ENCODE peak calls at places on chromosomes 7 and 10, in eight cellular contexts. E, M, K, V, T, O, P and C are unnamed samples.

GRCh38 chr7:50366311-50366710 is 61.8 kb downstream of the IKZF1 start:
- DNase-seq in V (no peak), E (no peak), P (no peak), T (no peak), M (no peak), K (no peak), O (no peak), C (no peak)

GRCh38 chr10:84783386-84783785 is 455.0 kb downstream of the CCSER2 start:
- DNase-seq in P (no peak), M (no peak), K (no peak), E (peak; percentile 33), T (no peak), O (peak; percentile 29), V (no peak), C (peak; percentile 13)

GRCh38 chr7:32588657-32589056 is 93.4 kb downstream of the AVL9 start:
- DNase-seq in K (no peak), M (no peak), T (no peak), E (peak; percentile 95), P (no peak), V (no peak), O (peak; percentile 56), C (peak; percentile 73)

GRCh38 chr7:106419455-106420182 is 134.8 kb upstream of the NAMPT start:
- DNase-seq in M (no peak), V (no peak), P (no peak), K (no peak), E (no peak), T (no peak), O (no peak), C (no peak)

GRCh38 chr7:105776068-105776790 is 100.2 kb downstream of the ATXN7L1 start:
- DNase-seq in V (no peak), O (no peak), E (peak; percentile 89), P (peak; percentile 50), M (no peak), T (no peak), K (peak; percentile 75), C (peak; percentile 100)

GRCh38 chr10:63267414-63268138 is 134.4 kb downstream of the NRBF2 start:
- DNase-seq in K (no peak), V (no peak), P (no peak), O (no peak), E (peak; percentile 73), T (no peak), M (no peak), C (peak; percentile 65)

GRCh38 chr7:50304158-50304910 is at the start of gene IKZF1:
- DNase-seq in E (no peak), M (no peak), T (peak; percentile 70), P (no peak), V (no peak), K (peak; percentile 76), O (peak; percentile 45), C (no peak)

GRCh38 chr10:104104926-104105325 is 17.0 kb upstream of the SFR1 start:
- DNase-seq in T (no peak), K (no peak), M (no peak), O (no peak), V (no peak), E (peak; percentile 75), P (no peak), C (no peak)